ENCODE peak calls at places on chromosome 17, in seven cellular contexts. L is tibial artery, T is PC-3, E is Peyer's patch, P is ascending aorta, J is ovary, R is kidney. Y is an unnamed sample.

GRCh38 chr17:35738519-35739133 is 7.2 kb downstream of the RASL10B start:
- DNase-seq in R (peak), J (no peak), T (no peak), L (peak), P (no peak), E (no peak), Y (no peak)

GRCh38 chr17:17119106-17119505 is 76.8 kb downstream of the MPRIP start:
- DNase-seq in E (no peak), T (no peak), L (no peak), R (peak), P (no peak), J (no peak), Y (no peak)

GRCh38 chr17:81866440-81867122 is 4.6 kb downstream of the ARHGDIA start:
- DNase-seq in T (no peak), E (no peak), P (no peak), J (no peak), R (peak), L (no peak), Y (no peak)

GRCh38 chr17:8226536-8227237 is 16.3 kb upstream of the AURKB start:
- DNase-seq in R (peak), E (peak), L (peak), P (peak), J (peak), T (peak), Y (peak)

GRCh38 chr17:18089613-18090012 is 1.9 kb downstream of the DRG2 start:
- DNase-seq in L (no peak), T (no peak), R (peak), J (no peak), E (no peak), P (no peak), Y (peak)

GRCh38 chr17:50558581-50558954 is 1.9 kb upstream of the CACNA1G start:
- DNase-seq in P (no peak), J (no peak), L (no peak), T (no peak), R (no peak), E (no peak), Y (no peak)

GRCh38 chr17:39002991-39003715 is 36.0 kb upstream of the FBXO47 start:
- DNase-seq in J (no peak), E (peak), P (peak), T (no peak), L (peak), R (peak), Y (peak)

GRCh38 chr17:77609553-77610517 is 348.7 kb upstream of the TNRC6C start:
- DNase-seq in L (peak), P (no peak), R (no peak), E (no peak), T (no peak), J (no peak), Y (no peak)

GRCh38 chr17:82723169-82723807 is 6.8 kb downstream of the FN3KRP start:
- DNase-seq in P (no peak), T (no peak), L (no peak), R (no peak), J (no peak), E (no peak), Y (no peak)

GRCh38 chr17:31318298-31319190 is 2.9 kb downstream of the EVI2A start:
- DNase-seq in P (no peak), T (no peak), E (no peak), J (peak), R (no peak), L (peak), Y (peak)

GRCh38 chr17:5580974-5581373 is 3.3 kb downstream of the NLRP1 start:
- DNase-seq in T (peak), J (no peak), L (no peak), P (no peak), E (no peak), R (no peak), Y (no peak)

GRCh38 chr17:54900457-54901229 is at the start of gene TOM1L1:
- DNase-seq in L (peak), T (peak), R (peak), E (peak), J (peak), P (peak), Y (peak)

GRCh38 chr17:63325885-63326284 is 120.2 kb downstream of the CYB561 start:
- DNase-seq in R (no peak), P (no peak), E (no peak), L (no peak), T (no peak), J (no peak), Y (no peak)

GRCh38 chr17:21098934-21099687 is 27.7 kb upstream of the DHRS7B start:
- DNase-seq in R (peak), P (no peak), E (peak), L (no peak), T (peak), J (peak), Y (peak)

GRCh38 chr17:30074726-30075125 is 41.9 kb upstream of the NSRP1 start:
- DNase-seq in T (no peak), P (no peak), E (no peak), R (no peak), J (no peak), L (no peak), Y (no peak)

GRCh38 chr17:47315451-47316266 is 8.1 kb upstream of the EFCAB13 start:
- DNase-seq in P (no peak), T (peak), L (no peak), R (no peak), J (no peak), E (no peak), Y (no peak)

GRCh38 chr17:18258356-18259038 is at the start of gene FLII:
- DNase-seq in R (peak), T (peak), P (no peak), J (peak), L (no peak), E (peak), Y (no peak)

GRCh38 chr17:10109146-10109545 is 89.3 kb downstream of the GAS7 start:
- DNase-seq in E (no peak), L (no peak), R (no peak), T (no peak), J (no peak), P (no peak), Y (no peak)

GRCh38 chr17:1641065-1641403 is 4.5 kb downstream of the SCARF1 start:
- DNase-seq in R (no peak), T (no peak), E (no peak), P (no peak), L (no peak), J (no peak), Y (no peak)
- TF ChIP-seq CTCF in R (no peak), T (no peak), E (no peak), P (no peak), L (no peak), J (no peak), Y (no peak)

GRCh38 chr17:42518755-42519545 is 17.1 kb upstream of the NAGLU start:
- DNase-seq in T (no peak), E (peak), L (peak), R (no peak), J (peak), P (no peak), Y (no peak)

GRCh38 chr17:42517516-42517915 is 18.5 kb upstream of the NAGLU start:
- DNase-seq in T (no peak), J (peak), R (peak), E (peak), L (peak), P (peak), Y (peak)

GRCh38 chr17:42520540-42520951 is 15.5 kb upstream of the NAGLU start:
- DNase-seq in P (no peak), T (no peak), R (peak), J (no peak), E (no peak), L (no peak), Y (no peak)

GRCh38 chr17:42519546-42520444 is 16.2 kb upstream of the NAGLU start:
- DNase-seq in R (peak), P (peak), E (peak), L (peak), J (peak), T (peak), Y (peak)

DNA sequence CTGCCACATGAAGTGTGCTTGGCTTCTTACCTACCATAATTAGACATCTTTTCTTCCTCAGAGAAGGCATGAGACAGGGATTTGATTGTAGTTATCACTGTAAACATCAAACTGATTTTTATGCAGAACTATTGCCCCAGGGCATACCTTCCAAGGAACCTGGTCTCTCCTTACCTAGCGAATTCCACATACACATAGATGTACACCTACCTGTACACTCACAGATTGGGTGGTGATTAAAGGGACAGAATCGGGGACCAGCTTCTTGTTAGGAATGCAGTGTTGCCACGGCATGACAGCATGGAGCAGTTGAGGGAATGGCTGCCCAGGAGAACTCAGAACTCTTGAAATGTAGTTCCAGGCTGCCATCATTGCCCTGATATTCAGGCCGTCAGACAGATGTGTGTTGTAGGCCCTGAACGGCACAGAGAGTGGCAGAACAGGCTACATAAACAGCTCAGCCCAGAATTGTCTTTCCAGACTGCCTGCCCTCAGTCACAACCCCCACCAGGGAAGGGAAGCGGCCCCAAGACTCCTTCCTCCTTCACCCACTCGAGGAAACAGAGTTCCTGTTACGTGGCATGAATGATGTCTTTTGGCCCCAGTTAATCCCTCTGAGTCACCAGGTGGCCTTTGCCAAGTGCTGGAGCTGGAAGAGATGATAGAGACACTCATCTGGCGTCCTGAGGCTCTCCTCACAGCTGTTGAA is 17.8 kb upstream of the NAGLU start:
- DNase-seq in R (peak), L (peak), T (peak), J (peak), E (peak), P (peak), Y (peak)
- H3K27ac ChIP-seq in R (peak), L (peak), T (no peak), J (peak), E (peak), P (peak), Y (peak)

GRCh38 chr17:73820686-73821448 is 176.6 kb upstream of the SDK2 start:
- DNase-seq in E (no peak), J (no peak), L (no peak), T (no peak), R (peak), P (no peak), Y (no peak)
- TF ChIP-seq CTCF in E (no peak), J (no peak), L (no peak), T (no peak), R (peak), P (no peak), Y (no peak)

GRCh38 chr17:68053237-68054030 is 17.9 kb downstream of the KPNA2 start:
- DNase-seq in R (no peak), P (no peak), T (no peak), L (no peak), E (no peak), J (no peak), Y (peak)
- H3K27ac ChIP-seq in R (peak), P (no peak), T (no peak), L (no peak), E (no peak), J (no peak), Y (peak)